ENCODE peak calls at places on chromosomes 16 and 17, in seven cellular contexts. W, P, C, L, E, S and H are unnamed samples.

GRCh38 chr17:74011963-74012362 is 191.5 kb upstream of the RPL38 start:
- DNase-seq in L (no peak), C (no peak), S (no peak), P (no peak), E (no peak), W (no peak), H (no peak)

GRCh38 chr17:6070280-6070894 is at the start of gene WSCD1:
- DNase-seq in L (no peak), E (no peak), P (no peak), C (no peak), W (peak; percentile 39), S (no peak), H (peak; percentile 95)

GRCh38 chr17:17090642-17091103 is 48.4 kb downstream of the MPRIP start:
- DNase-seq in L (no peak), C (no peak), W (no peak), E (no peak), P (no peak), S (no peak), H (no peak)

GRCh38 chr17:14919049-14919545 is 346.0 kb downstream of the PMP22 start:
- DNase-seq in L (no peak), S (peak; percentile 59), C (no peak), W (no peak), E (no peak), P (no peak), H (no peak)

GRCh38 chr16:10661737-10662136 is 33.0 kb downstream of the TEKT5 start:
- DNase-seq in W (no peak), L (no peak), P (no peak), E (no peak), C (no peak), S (no peak), H (no peak)

GRCh38 chr17:29390856-29391631 is 881 bp downstream of the TAOK1 start:
- DNase-seq in C (peak; percentile 80), L (peak; percentile 70), P (peak; percentile 42), S (peak; percentile 51), E (no peak), W (no peak), H (peak; percentile 80)

GRCh38 chr17:78559749-78560368 is 17.3 kb downstream of the DNAH17 start:
- DNase-seq in E (no peak), L (peak; percentile 83), C (no peak), S (peak; percentile 75), P (no peak), W (no peak), H (peak; percentile 92)

GRCh38 chr16:31505483-31505882 is 2.7 kb downstream of the RUSF1 start:
- DNase-seq in W (no peak), P (no peak), L (no peak), E (no peak), C (peak; percentile 28), S (no peak), H (no peak)

GRCh38 chr17:82831041-82831817 is 8.6 kb downstream of the ZNF750 start:
- DNase-seq in S (no peak), E (no peak), L (no peak), P (no peak), C (no peak), W (no peak), H (peak; percentile 64)

GRCh38 chr16:88063201-88063773 is 112.1 kb downstream of the BANP start:
- DNase-seq in W (peak; percentile 60), S (no peak), P (no peak), L (no peak), C (no peak), E (peak; percentile 72), H (no peak)

GRCh38 chr17:72182256-72182890 is 61.6 kb downstream of the SOX9 start:
- DNase-seq in E (no peak), P (no peak), L (peak; percentile 61), C (no peak), S (peak; percentile 39), W (no peak), H (peak; percentile 42)

GRCh38 chr17:7281953-7282751 is 634 bp downstream of the SLC2A4 start:
- DNase-seq in C (no peak), E (no peak), W (peak; percentile 88), S (no peak), P (no peak), L (peak; percentile 64), H (no peak)

GRCh38 chr16:75011634-75012307 is 12.9 kb downstream of the ZNRF1 start:
- DNase-seq in C (peak; percentile 87), S (no peak), W (no peak), P (peak; percentile 54), E (peak; percentile 60), L (no peak), H (no peak)

GRCh38 chr16:18050234-18050633 is 286.3 kb downstream of the NPIPA8 start:
- DNase-seq in W (no peak), P (no peak), L (no peak), E (no peak), S (no peak), C (no peak), H (no peak)

GRCh38 chr16:69123894-69124293 is 8.5 kb downstream of the CHTF8 start:
- DNase-seq in C (peak; percentile 81), P (peak; percentile 46), E (peak; percentile 63), S (peak; percentile 79), W (peak; percentile 67), L (no peak), H (peak; percentile 68)

GRCh38 chr17:67833946-67834631 is 8.8 kb downstream of the BPTF start:
- DNase-seq in C (no peak), S (peak; percentile 64), W (no peak), P (no peak), L (peak; percentile 66), E (no peak), H (peak; percentile 56)